ENCODE peak calls at places on chromosomes 7 and 10, in nine cellular contexts. N is RWPE1, G is uterus, A is left lung, P is ovary, T is heart right ventricle, C is IMR-90, Y is SK-N-MC, X is A549. I is an unnamed sample.

GRCh38 chr10:1572519-1573333 is 164.6 kb downstream of the ADARB2 start:
- DNase-seq in N (no peak), G (no peak), A (no peak), P (no peak), T (no peak), C (no peak), Y (no peak), X (no peak), I (no peak)

GRCh38 chr10:4334076-4334475 is 491.9 kb upstream of the AKR1E2 start:
- DNase-seq in N (no peak), G (no peak), A (no peak), P (no peak), T (no peak), C (no peak), Y (no peak), X (no peak), I (no peak)

GRCh38 chr10:112653215-112653614 is 206.2 kb downstream of the VTI1A start:
- DNase-seq in N (no peak), G (no peak), A (no peak), P (no peak), T (no peak), C (no peak), Y (no peak), X (no peak), I (no peak)

GRCh38 chr7:121061826-121062582 is 73.5 kb downstream of the CPED1 start:
- DNase-seq in N (no peak), G (no peak), A (no peak), P (no peak), T (no peak), C (no peak), Y (no peak), X (no peak), I (no peak)

GRCh38 chr10:21687197-21687993 is 153.4 kb downstream of the MLLT10 start:
- DNase-seq in N (no peak), G (no peak), A (no peak), P (no peak), T (no peak), C (peak; percentile 52), Y (no peak), X (no peak), I (no peak)

GRCh38 chr7:121102619-121103018 is 114.1 kb downstream of the CPED1 start:
- DNase-seq in N (no peak), G (no peak), A (no peak), P (no peak), T (no peak), C (no peak), Y (no peak), X (no peak), I (peak; percentile 90)

GRCh38 chr7:106061301-106061979 is 50.7 kb downstream of the SYPL1 start:
- DNase-seq in N (no peak), G (peak; percentile 9), A (no peak), P (no peak), T (no peak), C (no peak), Y (no peak), X (no peak), I (no peak)

GRCh38 chr10:23013581-23014335 is 81.6 kb upstream of the MSRB2 start:
- DNase-seq in N (no peak), G (no peak), A (no peak), P (no peak), T (no peak), C (no peak), Y (no peak), X (no peak), I (no peak)

GRCh38 chr7:104206841-104207240 is 972 bp downstream of the ORC5 start:
- DNase-seq in N (peak; percentile 2), G (no peak), A (no peak), P (no peak), T (no peak), C (no peak), Y (no peak), X (no peak), I (no peak)

GRCh38 chr10:11237571-11237970 is 219.9 kb downstream of the CELF2 start:
- DNase-seq in N (no peak), G (no peak), A (no peak), P (no peak), T (no peak), C (no peak), Y (no peak), X (no peak), I (no peak)

GRCh38 chr10:128451879-128452278 is 325.7 kb upstream of the MKI67 start:
- DNase-seq in N (no peak), G (no peak), A (no peak), P (no peak), T (no peak), C (no peak), Y (no peak), X (no peak), I (no peak)

GRCh38 chr10:74589226-74589673 is 237.2 kb upstream of the KAT6B start:
- DNase-seq in N (peak; percentile 80), G (peak; percentile 95), A (no peak), P (peak; percentile 93), T (peak; percentile 79), C (peak; percentile 99), Y (peak; percentile 60), X (peak; percentile 41), I (no peak)

GRCh38 chr7:19117081-19117869 is at the start of gene TWIST1:
- DNase-seq in N (peak; percentile 58), G (peak; percentile 76), A (peak; percentile 76), P (peak; percentile 52), T (peak; percentile 64), C (peak; percentile 94), Y (no peak), X (peak; percentile 22), I (peak; percentile 7)
- H3K27ac ChIP-seq in N (peak within 1 kb of the TSS; percentile 86), G (peak within 1 kb of the TSS; percentile 82), A (no peak within 1 kb of the TSS), P (no peak within 1 kb of the TSS), T (no peak within 1 kb of the TSS), C (peak within 1 kb of the TSS; percentile 94), Y (peak within 1 kb of the TSS; percentile 99), X (peak within 1 kb of the TSS; percentile 42), I (no peak within 1 kb of the TSS)

GRCh38 chr10:89297356-89297755 is 4.5 kb upstream of the IFIT2 start:
- DNase-seq in N (no peak), G (no peak), A (no peak), P (no peak), T (no peak), C (no peak), Y (no peak), X (no peak), I (no peak)

GRCh38 chr10:89294840-89295239 is 7.0 kb upstream of the IFIT2 start:
- DNase-seq in N (no peak), G (no peak), A (no peak), P (no peak), T (no peak), C (no peak), Y (no peak), X (no peak), I (no peak)

GRCh38 chr10:89296227-89296648 is 5.6 kb upstream of the IFIT2 start:
- DNase-seq in N (no peak), G (no peak), A (no peak), P (no peak), T (no peak), C (peak; percentile 79), Y (peak; percentile 47), X (no peak), I (no peak)

GRCh38 chr10:89297791-89298190 is 4.1 kb upstream of the IFIT2 start:
- DNase-seq in N (no peak), G (no peak), A (no peak), P (no peak), T (no peak), C (no peak), Y (no peak), X (no peak), I (no peak)

GRCh38 chr10:89295597-89295996 is 6.2 kb upstream of the IFIT2 start:
- DNase-seq in N (no peak), G (no peak), A (no peak), P (no peak), T (no peak), C (peak; percentile 86), Y (no peak), X (no peak), I (no peak)
- H3K27ac ChIP-seq in N (no peak overlapping the region), G (peak overlapping the region; percentile 73), A (peak overlapping the region; percentile 90), P (no peak overlapping the region), T (no peak overlapping the region), C (no peak overlapping the region), Y (no peak overlapping the region), X (no peak overlapping the region), I (peak overlapping the region; percentile 72)

GRCh38 chr10:71923138-71923692 is 41.0 kb upstream of the CHST3 start:
- DNase-seq in N (no peak), G (no peak), A (no peak), P (no peak), T (no peak), C (no peak), Y (no peak), X (no peak), I (no peak)

GRCh38 chr10:71920540-71921318 is 43.5 kb upstream of the CHST3 start:
- DNase-seq in N (no peak), G (peak; percentile 37), A (no peak), P (no peak), T (no peak), C (no peak), Y (no peak), X (no peak), I (peak; percentile 74)

GRCh38 chr10:71924771-71925170 is 39.4 kb upstream of the CHST3 start:
- DNase-seq in N (no peak), G (no peak), A (no peak), P (no peak), T (no peak), C (no peak), Y (no peak), X (no peak), I (no peak)

GRCh38 chr10:71918992-71919391 is 45.2 kb upstream of the CHST3 start:
- DNase-seq in N (no peak), G (no peak), A (no peak), P (no peak), T (no peak), C (no peak), Y (no peak), X (no peak), I (no peak)

DNA sequence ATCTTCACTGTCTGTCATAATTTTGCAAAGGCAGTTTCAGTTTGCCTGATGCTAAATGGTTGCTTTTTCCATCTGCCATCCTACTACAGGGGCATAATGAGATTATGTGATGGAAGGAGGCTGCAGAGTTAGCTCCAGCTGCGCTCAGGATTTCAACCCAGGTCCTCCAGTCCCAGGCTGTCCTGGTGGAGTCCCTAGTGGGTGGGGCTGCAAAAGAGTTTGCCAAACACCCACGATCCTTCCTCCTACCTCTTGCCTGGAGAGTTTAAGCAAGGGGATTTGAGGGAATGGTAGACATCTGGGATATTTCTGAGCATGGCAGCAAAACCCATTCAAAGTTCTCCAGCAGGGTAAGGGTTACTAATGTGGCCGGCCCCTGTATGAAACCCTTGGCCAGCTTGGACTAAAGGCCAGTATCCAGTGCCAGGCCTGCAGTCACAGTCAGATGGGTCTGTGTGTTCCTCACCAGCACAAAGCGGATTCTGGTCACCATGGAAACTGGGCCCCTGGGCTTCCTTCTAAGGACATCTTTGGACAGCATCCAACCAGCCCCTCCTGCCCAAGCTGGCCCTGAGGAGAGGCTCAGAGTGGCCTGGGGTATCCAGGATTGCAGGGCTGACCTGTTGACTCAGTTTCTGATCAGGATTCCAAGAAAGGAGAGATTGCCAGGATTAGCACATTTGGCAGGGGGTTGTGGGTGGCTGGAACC is 42.7 kb upstream of the CHST3 start:
- DNase-seq in N (no peak), G (peak; percentile 53), A (no peak), P (peak; percentile 65), T (peak; percentile 60), C (no peak), Y (no peak), X (no peak), I (no peak)
- H3K27ac ChIP-seq in N (peak overlapping the region; percentile 42), G (peak overlapping the region; percentile 62), A (no peak overlapping the region), P (peak overlapping the region; percentile 61), T (no peak overlapping the region), C (peak overlapping the region; percentile 44), Y (no peak overlapping the region), X (peak overlapping the region; percentile 64), I (peak overlapping the region; percentile 28)

GRCh38 chr7:95931460-95932232 is 159.3 kb downstream of the DYNC1I1 start:
- DNase-seq in N (no peak), G (no peak), A (no peak), P (no peak), T (no peak), C (no peak), Y (no peak), X (no peak), I (no peak)
- H3K27ac ChIP-seq in N (no peak overlapping the region), G (no peak overlapping the region), A (no peak overlapping the region), P (no peak overlapping the region), T (no peak overlapping the region), C (no peak overlapping the region), Y (no peak overlapping the region), X (no peak overlapping the region), I (no peak overlapping the region)